ENCODE peak calls at places on chromosomes 7 and 10, in seven cellular contexts. J is activated CD4-positive, alpha-beta memory T cell treated with anti-CD3 and anti-CD28 coated beads, Interleukin-2, amount 10 ng/mL, durations not matched to agents 7 days and 5 days; S is brain microvascular endothelial cell; P is stimulated activated CD4-positive, alpha-beta T cell treated with anti-CD3 and anti-CD28 coated beads, Interleukin-4, amount 100 ng/mL, for 1 hour; W is ACHN; L is suprapubic skin; Z is hippocampal formation. N is an unnamed sample.

GRCh38 chr7:88254721-88255120 is 34.9 kb upstream of the SRI start:
- DNase-seq in J (no peak), S (no peak), P (no peak), W (peak), L (no peak), Z (no peak), N (peak)

GRCh38 chr10:49161411-49161997 is 26.7 kb downstream of the TMEM273 start:
- DNase-seq in J (no peak), S (peak), P (no peak), W (peak), L (no peak), Z (peak), N (peak)

GRCh38 chr7:118280319-118281012 is 56.0 kb downstream of the ANKRD7 start:
- DNase-seq in J (no peak), S (no peak), P (no peak), W (no peak), L (no peak), Z (no peak), N (no peak)

GRCh38 chr7:78083466-78084120 is 285.0 kb downstream of the PHTF2 start:
- DNase-seq in J (no peak), S (no peak), P (no peak), W (no peak), L (no peak), Z (no peak), N (no peak)

GRCh38 chr10:114684822-114685209 is 26.7 kb upstream of the ABLIM1 start:
- DNase-seq in J (no peak), S (peak), P (no peak), W (peak), L (no peak), Z (no peak), N (peak)

GRCh38 chr7:74343281-74344127 is 54.3 kb downstream of the CLIP2 start:
- DNase-seq in J (no peak), S (peak), P (no peak), W (peak), L (no peak), Z (no peak), N (peak)

GRCh38 chr10:133377025-133377817 is 1.8 kb upstream of the PAOX start:
- DNase-seq in J (no peak), S (no peak), P (no peak), W (no peak), L (no peak), Z (no peak), N (no peak)

GRCh38 chr7:25308898-25309521 is 80.7 kb upstream of the NPVF start:
- DNase-seq in J (no peak), S (no peak), P (no peak), W (no peak), L (no peak), Z (no peak), N (no peak)

GRCh38 chr7:2049782-2050510 is 182.8 kb downstream of the MAD1L1 start:
- DNase-seq in J (no peak), S (no peak), P (no peak), W (no peak), L (no peak), Z (no peak), N (no peak)